ENCODE peak calls at places on chromosomes 16 and 17, in four cellular contexts. H is stomach, N is AG09309, W is SK-N-SH. D is an unnamed sample.

GRCh38 chr16:72946474-72947194 is 101.3 kb downstream of the ZFHX3 start:
- DNase-seq in N (no peak), H (peak; percentile 48), W (no peak), D (no peak)

GRCh38 chr16:79047337-79047736 is 553.2 kb downstream of the MAF start:
- DNase-seq in W (peak; percentile 31), H (no peak), N (no peak), D (no peak)

GRCh38 chr16:52649870-52650269 is 102.9 kb upstream of the TOX3 start:
- DNase-seq in W (no peak), N (no peak), H (no peak), D (no peak)

GRCh38 chr16:12625068-12625467 is 178.6 kb downstream of the CPPED1 start:
- DNase-seq in W (no peak), H (no peak), N (no peak), D (no peak)

GRCh38 chr17:50266384-50267073 is 7.7 kb upstream of the TMEM92 start:
- DNase-seq in W (peak; percentile 82), N (peak; percentile 66), H (peak; percentile 88), D (no peak)

GRCh38 chr17:57663326-57664070 is 81.6 kb downstream of the CCDC182 start:
- DNase-seq in N (no peak), W (peak; percentile 44), H (no peak), D (no peak)

GRCh38 chr16:29811896-29812665 is at the start of gene PRRT2:
- DNase-seq in H (no peak), W (peak; percentile 86), N (no peak), D (peak; percentile 84)

GRCh38 chr16:27722892-27723450 is 173.0 kb downstream of the KATNIP start:
- DNase-seq in H (no peak), W (no peak), N (no peak), D (no peak)

GRCh38 chr16:892536-893255 is 78.1 kb downstream of the LMF1 start:
- DNase-seq in H (no peak), N (no peak), W (no peak), D (no peak)

GRCh38 chr16:88497561-88498420 is 44.7 kb downstream of the ZFPM1 start:
- DNase-seq in H (no peak), W (no peak), N (no peak), D (peak; percentile 64)

GRCh38 chr16:50767197-50767596 is 25.3 kb downstream of the CYLD start:
- DNase-seq in N (no peak), H (no peak), W (no peak), D (no peak)

GRCh38 chr16:3401719-3402397 is 843 bp downstream of the ZNF174 start:
- DNase-seq in N (no peak), W (peak; percentile 55), H (no peak), D (peak; percentile 25)

GRCh38 chr17:78538033-78538776 is 39.0 kb downstream of the DNAH17 start:
- DNase-seq in W (no peak), N (no peak), H (no peak), D (no peak)

GRCh38 chr17:37340804-37341203 is 35.0 kb upstream of the C17orf78 start:
- DNase-seq in N (no peak), W (no peak), H (no peak), D (no peak)

GRCh38 chr16:83968891-83969672 is 1.0 kb downstream of the NECAB2 start:
- DNase-seq in N (no peak), H (no peak), W (no peak), D (no peak)

GRCh38 chr17:38443356-38444026 is 15.2 kb downstream of the ARHGAP23 start:
- DNase-seq in N (no peak), H (no peak), W (no peak), D (no peak)

GRCh38 chr17:75493476-75494129 is 21.7 kb downstream of the CASKIN2 start:
- DNase-seq in W (no peak), H (no peak), N (no peak), D (no peak)

GRCh38 chr16:28210979-28211505 is 723 bp downstream of the XPO6 start:
- DNase-seq in W (peak; percentile 83), H (peak; percentile 64), N (peak; percentile 37), D (peak; percentile 92)

GRCh38 chr17:19812407-19812806 is 55.3 kb downstream of the ULK2 start:
- DNase-seq in W (no peak), H (no peak), N (no peak), D (no peak)

GRCh38 chr17:56754523-56755208 is 79.1 kb downstream of the C17orf67 start:
- DNase-seq in H (no peak), W (peak; percentile 60), N (no peak), D (no peak)

GRCh38 chr16:56297684-56298083 is 106.4 kb downstream of the GNAO1 start:
- DNase-seq in H (no peak), W (no peak), N (no peak), D (no peak)

GRCh38 chr17:41848788-41849187 is 11.2 kb downstream of the KLHL10 start:
- DNase-seq in W (no peak), H (no peak), N (no peak), D (no peak)

GRCh38 chr17:59329558-59330313 is 1.7 kb upstream of the YPEL2 start:
- DNase-seq in W (peak; percentile 81), H (peak; percentile 66), N (peak; percentile 63), D (peak; percentile 68)

GRCh38 chr17:57803026-57803425 is 46.8 kb downstream of the MRPS23 start:
- DNase-seq in N (no peak), H (no peak), W (no peak), D (no peak)

GRCh38 chr17:68602267-68602644 is 1.1 kb upstream of the FAM20A start:
- DNase-seq in W (no peak), N (no peak), H (no peak), D (no peak)

GRCh38 chr17:65550075-65550635 is 11.3 kb downstream of the AXIN2 start:
- DNase-seq in N (no peak), H (no peak), W (no peak), D (no peak)

GRCh38 chr17:71163121-71163812 is 957.6 kb upstream of the SOX9 start:
- DNase-seq in W (no peak), H (peak; percentile 77), N (no peak), D (peak; percentile 25)
- H3K4me3 ChIP-seq in W (no peak overlapping the region), H (no peak overlapping the region), N (no peak overlapping the region), D (no peak overlapping the region)

DNA sequence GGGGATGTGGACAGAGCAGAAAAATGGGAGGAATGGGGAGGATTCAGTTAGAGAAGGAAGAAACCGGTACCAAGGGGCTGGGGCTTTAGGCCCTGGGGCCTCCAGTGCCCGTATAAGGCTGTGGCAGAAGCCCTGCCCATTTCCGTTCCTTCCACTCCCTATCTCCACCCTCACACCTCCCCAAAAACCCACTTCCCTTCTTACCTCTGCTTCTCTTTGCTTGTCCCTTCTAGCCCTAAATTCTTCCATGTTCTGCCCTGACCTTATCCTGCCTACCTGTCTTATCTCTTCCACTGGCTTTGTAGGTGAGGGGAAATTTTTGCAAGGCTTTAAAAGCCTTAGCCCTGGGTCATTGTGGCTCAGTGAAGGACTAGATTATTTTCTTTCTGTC is 4.1 kb downstream of the RNF167 start:
- DNase-seq in H (no peak), W (no peak), N (no peak), D (no peak)
- H3K4me3 ChIP-seq in H (peak overlapping the region; percentile 100), W (no peak overlapping the region), N (no peak overlapping the region), D (no peak overlapping the region)

DNA sequence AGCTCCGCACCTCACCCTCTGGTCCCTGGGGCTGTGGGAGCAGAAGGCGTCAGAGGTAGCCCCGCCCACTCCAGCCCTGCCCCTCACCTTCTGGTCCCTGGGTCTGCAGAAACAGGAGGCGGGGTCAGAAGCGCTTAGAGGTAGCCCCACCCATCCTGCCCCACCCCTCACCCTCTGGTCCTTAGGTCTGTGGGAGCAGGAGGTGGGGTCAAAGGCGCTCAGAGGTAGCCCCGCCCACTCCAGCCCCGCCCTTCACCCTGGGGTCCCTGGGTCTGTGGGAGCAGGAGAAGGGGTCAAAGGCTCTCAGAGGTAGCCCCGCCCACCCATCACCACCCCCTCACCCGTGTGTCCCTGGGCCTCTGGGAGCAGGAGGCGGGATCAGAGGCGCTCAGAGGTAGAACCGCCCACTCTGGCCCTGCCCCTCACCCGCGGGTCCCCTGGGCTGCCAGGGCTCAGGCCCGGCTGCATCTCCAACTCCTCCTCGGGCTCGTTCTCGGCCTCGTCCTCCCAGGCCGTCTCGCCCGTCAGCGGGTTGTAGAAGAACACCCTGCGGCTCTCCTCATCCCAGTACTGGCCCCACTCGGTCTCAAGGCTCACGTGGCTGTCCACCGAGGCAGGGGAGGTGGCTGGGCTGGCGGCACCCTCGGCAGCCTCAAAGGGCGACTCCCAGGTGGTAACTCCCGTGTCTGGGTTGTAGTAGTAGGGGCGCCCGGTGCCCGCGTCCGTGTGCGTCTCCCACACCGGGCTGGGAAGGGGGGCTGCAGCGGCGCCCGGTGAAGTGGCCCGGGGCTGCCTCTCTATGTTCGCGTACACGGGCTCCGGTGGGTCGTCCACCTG is 27.2 kb downstream of the ARHGAP27 start:
- DNase-seq in H (no peak), W (peak; percentile 94), N (no peak), D (peak; percentile 81)
- H3K4me3 ChIP-seq in H (peak overlapping the region; percentile 20), W (no peak overlapping the region), N (no peak overlapping the region), D (peak overlapping the region; percentile 59)

GRCh38 chr16:69595127-69596036 is 29.6 kb downstream of the NFAT5 start:
- DNase-seq in W (no peak), N (no peak), H (no peak), D (no peak)

GRCh38 chr16:69593756-69594155 is 28.0 kb downstream of the NFAT5 start:
- DNase-seq in H (no peak), N (no peak), W (no peak), D (no peak)

GRCh38 chr16:69599731-69600130 is 34.0 kb downstream of the NFAT5 start:
- DNase-seq in N (no peak), W (no peak), H (no peak), D (no peak)

GRCh38 chr16:69598045-69598444 is 32.3 kb downstream of the NFAT5 start:
- DNase-seq in N (no peak), H (no peak), W (no peak), D (no peak)

DNA sequence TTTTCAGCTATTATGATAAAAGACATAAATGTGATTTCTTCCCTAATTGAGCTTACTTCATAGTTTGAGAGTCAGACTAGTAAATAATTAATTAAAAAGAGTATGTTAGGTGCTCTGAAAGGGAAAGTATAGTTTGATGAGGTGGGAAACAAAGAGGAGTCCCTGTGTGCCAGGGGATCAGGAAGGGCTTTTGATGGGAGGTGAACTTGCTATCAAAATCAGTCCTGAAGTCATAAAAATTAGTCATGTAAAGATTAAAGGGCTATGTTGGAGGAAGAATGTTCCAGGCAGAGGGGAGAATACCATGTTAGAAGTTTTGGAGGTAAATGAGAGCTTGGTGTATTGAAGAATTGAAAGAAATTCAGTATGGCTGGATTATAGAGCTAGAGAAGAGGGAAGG is 31.0 kb downstream of the NFAT5 start:
- DNase-seq in W (no peak), N (no peak), H (no peak), D (no peak)
- H3K4me3 ChIP-seq in W (no peak overlapping the region), N (no peak overlapping the region), H (no peak overlapping the region), D (no peak overlapping the region)

GRCh38 chr17:55635253-55635766 is 87.4 kb downstream of the TMEM100 start:
- DNase-seq in N (no peak), H (no peak), W (peak; percentile 44), D (peak; percentile 21)
- H3K4me3 ChIP-seq in N (no peak overlapping the region), H (no peak overlapping the region), W (peak overlapping the region; percentile 30), D (peak overlapping the region; percentile 35)

GRCh38 chr16:25187491-25187795 is 29.3 kb upstream of the AQP8 start:
- DNase-seq in H (no peak), W (no peak), N (no peak), D (no peak)
- H3K4me3 ChIP-seq in H (no peak overlapping the region), W (no peak overlapping the region), N (no peak overlapping the region), D (no peak overlapping the region)

GRCh38 chr17:44326867-44327444 is 2.3 kb upstream of the SLC25A39 start:
- DNase-seq in W (peak; percentile 94), N (peak; percentile 91), H (peak; percentile 97), D (peak; percentile 96)
- H3K4me3 ChIP-seq in W (no peak overlapping the region), N (no peak overlapping the region), H (peak overlapping the region; percentile 99), D (no peak overlapping the region)